ENCODE peak calls at places on chromosomes 6 and 20, in ten cellular contexts. S, H, U, Y, M, X, K, Z, Q and F are unnamed samples.

GRCh38 chr6:170212956-170213636 is 77.8 kb downstream of the DLL1 start:
- DNase-seq in S (no peak), H (no peak), U (peak; percentile 41), Y (no peak), M (no peak), X (no peak), K (no peak), Z (no peak), Q (no peak), F (no peak)

GRCh38 chr6:137743493-137743892 is 123.6 kb upstream of the TNFAIP3 start:
- DNase-seq in S (no peak), H (peak; percentile 25), U (no peak), Y (no peak), M (peak; percentile 29), X (no peak), K (no peak), Z (no peak), Q (no peak), F (no peak)

GRCh38 chr6:9140181-9140580 is 704.8 kb upstream of the SLC35B3 start:
- DNase-seq in S (no peak), H (peak; percentile 11), U (peak; percentile 91), Y (peak; percentile 81), M (no peak), X (no peak), K (no peak), Z (no peak), Q (peak; percentile 58), F (peak; percentile 12)

GRCh38 chr20:2946988-2947961 is 74.0 kb downstream of the PTPRA start:
- DNase-seq in S (no peak), H (peak; percentile 2), U (peak; percentile 71), Y (peak; percentile 43), M (peak; percentile 45), X (peak; percentile 99), K (peak; percentile 72), Z (no peak), Q (peak; percentile 32), F (peak; percentile 75)

GRCh38 chr20:50540620-50541605 is 30.7 kb downstream of the PTPN1 start:
- DNase-seq in S (peak; percentile 97), H (peak; percentile 99), U (no peak), Y (peak; percentile 14), M (peak; percentile 100), X (no peak), K (no peak), Z (no peak), Q (no peak), F (peak; percentile 93)

GRCh38 chr6:1917628-1918371 is 308.1 kb downstream of the FOXC1 start:
- DNase-seq in S (peak; percentile 96), H (peak; percentile 99), U (no peak), Y (no peak), M (peak; percentile 97), X (no peak), K (no peak), Z (no peak), Q (no peak), F (peak; percentile 91)

GRCh38 chr6:90383212-90383611 is 86.6 kb upstream of the BACH2 start:
- DNase-seq in S (no peak), H (no peak), U (no peak), Y (no peak), M (no peak), X (no peak), K (no peak), Z (no peak), Q (no peak), F (no peak)

GRCh38 chr6:167146173-167146572 is 11.6 kb downstream of the GPR31 start:
- DNase-seq in S (no peak), H (no peak), U (no peak), Y (no peak), M (no peak), X (no peak), K (no peak), Z (no peak), Q (no peak), F (no peak)

GRCh38 chr6:109322825-109323580 is 59.3 kb downstream of the CD164 start:
- DNase-seq in S (no peak), H (no peak), U (no peak), Y (no peak), M (no peak), X (no peak), K (no peak), Z (no peak), Q (no peak), F (no peak)

GRCh38 chr20:46022411-46023147 is 6.4 kb upstream of the SLC12A5 start:
- DNase-seq in S (peak; percentile 39), H (peak; percentile 62), U (peak; percentile 73), Y (peak; percentile 79), M (no peak), X (peak; percentile 44), K (peak; percentile 76), Z (peak; percentile 87), Q (no peak), F (peak; percentile 9)

GRCh38 chr6:136921936-136922679 is at the start of gene SLC35D3:
- DNase-seq in S (peak; percentile 29), H (no peak), U (no peak), Y (no peak), M (no peak), X (no peak), K (peak; percentile 44), Z (peak; percentile 43), Q (no peak), F (no peak)

GRCh38 chr6:83889625-83890024 is 30.1 kb downstream of the CYB5R4 start:
- DNase-seq in S (no peak), H (no peak), U (no peak), Y (no peak), M (no peak), X (no peak), K (no peak), Z (no peak), Q (no peak), F (no peak)

GRCh38 chr6:112563368-112563767 is 216.2 kb downstream of the RFPL4B start:
- DNase-seq in S (peak; percentile 88), H (peak; percentile 50), U (no peak), Y (no peak), M (peak; percentile 59), X (peak; percentile 64), K (peak; percentile 13), Z (peak; percentile 16), Q (no peak), F (peak; percentile 72)

GRCh38 chr20:40633123-40633850 is 55.7 kb downstream of the MAFB start:
- DNase-seq in S (no peak), H (no peak), U (peak; percentile 63), Y (no peak), M (no peak), X (no peak), K (no peak), Z (no peak), Q (no peak), F (no peak)

GRCh38 chr6:6315660-6316059 is 4.8 kb downstream of the F13A1 start:
- DNase-seq in S (peak; percentile 28), H (peak; percentile 8), U (no peak), Y (peak; percentile 62), M (peak; percentile 25), X (peak; percentile 23), K (peak; percentile 17), Z (peak; percentile 65), Q (no peak), F (peak; percentile 11)

GRCh38 chr20:44743080-44743701 is 2.5 kb upstream of the KCNK15 start:
- DNase-seq in S (no peak), H (no peak), U (no peak), Y (no peak), M (no peak), X (no peak), K (no peak), Z (no peak), Q (no peak), F (no peak)

GRCh38 chr6:15969236-15969778 is 159.6 kb upstream of the MYLIP start:
- DNase-seq in S (peak; percentile 70), H (no peak), U (no peak), Y (no peak), M (peak; percentile 42), X (no peak), K (no peak), Z (no peak), Q (no peak), F (no peak)

GRCh38 chr6:38912378-38912777 is 136.2 kb upstream of the GLP1R start:
- DNase-seq in S (no peak), H (no peak), U (no peak), Y (no peak), M (no peak), X (no peak), K (no peak), Z (no peak), Q (no peak), F (no peak)

GRCh38 chr20:23626040-23626620 is 11.6 kb downstream of the CST3 start:
- DNase-seq in S (no peak), H (peak; percentile 33), U (no peak), Y (no peak), M (peak; percentile 86), X (no peak), K (no peak), Z (no peak), Q (no peak), F (no peak)

GRCh38 chr6:170261643-170262480 is 29.0 kb downstream of the DLL1 start:
- DNase-seq in S (no peak), H (no peak), U (no peak), Y (no peak), M (no peak), X (no peak), K (no peak), Z (no peak), Q (no peak), F (no peak)

GRCh38 chr6:113854531-113855499 is 2.3 kb upstream of the MARCKS start:
- DNase-seq in S (peak; percentile 92), H (peak; percentile 70), U (peak; percentile 68), Y (peak; percentile 90), M (no peak), X (peak; percentile 54), K (peak; percentile 82), Z (peak; percentile 87), Q (peak; percentile 70), F (peak; percentile 79)

GRCh38 chr6:88492824-88493223 is 326.7 kb upstream of the CNR1 start:
- DNase-seq in S (peak; percentile 18), H (peak; percentile 21), U (no peak), Y (peak; percentile 34), M (peak; percentile 56), X (peak; percentile 48), K (peak; percentile 26), Z (no peak), Q (no peak), F (peak; percentile 28)

GRCh38 chr6:149924933-149925252 is 2.0 kb upstream of the RAET1G start:
- DNase-seq in S (no peak), H (no peak), U (no peak), Y (no peak), M (no peak), X (no peak), K (no peak), Z (no peak), Q (no peak), F (no peak)

GRCh38 chr20:52219441-52219840 is 27.9 kb upstream of the ZFP64 start:
- DNase-seq in S (peak; percentile 5), H (no peak), U (no peak), Y (no peak), M (no peak), X (no peak), K (no peak), Z (peak; percentile 26), Q (no peak), F (peak; percentile 2)

GRCh38 chr20:36917943-36918342 is 33.6 kb downstream of the SAMHD1 start:
- DNase-seq in S (peak; percentile 33), H (no peak), U (no peak), Y (no peak), M (no peak), X (no peak), K (no peak), Z (no peak), Q (no peak), F (peak; percentile 49)

GRCh38 chr6:30757261-30757935 is 13.1 kb upstream of the IER3 start:
- DNase-seq in S (no peak), H (no peak), U (no peak), Y (no peak), M (no peak), X (no peak), K (no peak), Z (no peak), Q (no peak), F (no peak)

GRCh38 chr20:6533828-6534388 is 233.6 kb upstream of the BMP2 start:
- DNase-seq in S (peak; percentile 63), H (no peak), U (no peak), Y (no peak), M (peak; percentile 100), X (no peak), K (no peak), Z (no peak), Q (no peak), F (peak; percentile 88)

GRCh38 chr6:149843051-149843633 is 21.0 kb downstream of the LRP11 start:
- DNase-seq in S (no peak), H (no peak), U (no peak), Y (no peak), M (no peak), X (no peak), K (no peak), Z (no peak), Q (no peak), F (no peak)